ENCODE peak calls at places on chromosomes 13 and 19, in four cellular contexts. P, G, C and M are unnamed samples.
A peak's percentile ranks its signal among the peaks of the same experiment; 100 is the strongest.

GRCh38 chr13:109998808-109999528 is 212.6 kb upstream of the IRS2 start:
- DNase-seq in G (peak; percentile 74), C (no peak), P (peak; percentile 95), M (peak; percentile 85)

GRCh38 chr19:41431426-41432386 is 4.5 kb upstream of the B3GNT8 start:
- DNase-seq in C (no peak), G (no peak), P (peak; percentile 31), M (peak; percentile 35)

GRCh38 chr19:27776020-27776419 is 1436.9 kb downstream of the UQCRFS1 start:
- DNase-seq in C (no peak), G (no peak), P (peak; percentile 31), M (peak; percentile 46)

GRCh38 chr13:108360139-108360538 is 90.6 kb downstream of the TNFSF13B start:
- DNase-seq in P (no peak), C (no peak), G (no peak), M (no peak)

GRCh38 chr19:43704002-43704705 is 11.7 kb upstream of the IRGC start:
- DNase-seq in C (no peak), G (no peak), P (no peak), M (no peak)

GRCh38 chr19:43939557-43940260 is 4.6 kb upstream of the ZNF45 start:
- DNase-seq in P (no peak), G (no peak), C (no peak), M (no peak)

GRCh38 chr13:113369881-113370280 is 6.0 kb upstream of the GRTP1 start:
- DNase-seq in P (no peak), G (no peak), C (peak; percentile 17), M (no peak)

GRCh38 chr13:34942732-34943674 is 933 bp downstream of the NBEA start:
- DNase-seq in G (no peak), C (peak; percentile 76), P (no peak), M (no peak)

GRCh38 chr19:27805848-27806247 is 1407.1 kb downstream of the UQCRFS1 start:
- DNase-seq in C (no peak), P (no peak), G (no peak), M (no peak)

GRCh38 chr19:46919324-46919723 is 58.5 kb downstream of the ARHGAP35 start:
- DNase-seq in G (no peak), P (peak; percentile 75), C (no peak), M (peak; percentile 52)

GRCh38 chr19:3184847-3185481 is 766 bp upstream of the NCLN start:
- DNase-seq in C (peak; percentile 76), G (no peak), P (no peak), M (no peak)

GRCh38 chr19:49492573-49493411 is 3.4 kb upstream of the RPS11 start:
- DNase-seq in C (no peak), G (no peak), P (peak; percentile 27), M (peak; percentile 42)

GRCh38 chr13:42039457-42039945 is 8.9 kb upstream of the DGKH start:
- DNase-seq in G (no peak), P (no peak), C (no peak), M (no peak)

GRCh38 chr13:42040730-42041016 is 7.8 kb upstream of the DGKH start:
- DNase-seq in G (no peak), P (no peak), C (no peak), M (no peak)

GRCh38 chr13:42036711-42037110 is 11.7 kb upstream of the DGKH start:
- DNase-seq in G (no peak), C (no peak), P (no peak), M (no peak)

GRCh38 chr13:42039946-42040729 is 8.3 kb upstream of the DGKH start:
- DNase-seq in P (peak; percentile 86), G (no peak), C (peak; percentile 93), M (peak; percentile 87)

GRCh38 chr13:42038661-42039456 is 9.6 kb upstream of the DGKH start:
- DNase-seq in P (peak; percentile 28), C (no peak), G (no peak), M (no peak)
- H3K4me3 ChIP-seq in P (no peak overlapping the region), C (no peak overlapping the region), G (peak overlapping the region; percentile 78), M (peak overlapping the region; percentile 85)

GRCh38 chr19:14094854-14095253 is 4.3 kb upstream of the SAMD1 start:
- DNase-seq in P (no peak), C (no peak), G (no peak), M (no peak)

GRCh38 chr19:14101003-14101545 is 10.5 kb upstream of the SAMD1 start:
- DNase-seq in G (no peak), P (no peak), C (no peak), M (no peak)

GRCh38 chr19:14096272-14096992 is 5.9 kb upstream of the SAMD1 start:
- DNase-seq in P (no peak), G (no peak), C (no peak), M (no peak)

GRCh38 chr19:14093117-14093784 is 2.7 kb upstream of the SAMD1 start:
- DNase-seq in G (no peak), C (no peak), P (no peak), M (no peak)

DNA sequence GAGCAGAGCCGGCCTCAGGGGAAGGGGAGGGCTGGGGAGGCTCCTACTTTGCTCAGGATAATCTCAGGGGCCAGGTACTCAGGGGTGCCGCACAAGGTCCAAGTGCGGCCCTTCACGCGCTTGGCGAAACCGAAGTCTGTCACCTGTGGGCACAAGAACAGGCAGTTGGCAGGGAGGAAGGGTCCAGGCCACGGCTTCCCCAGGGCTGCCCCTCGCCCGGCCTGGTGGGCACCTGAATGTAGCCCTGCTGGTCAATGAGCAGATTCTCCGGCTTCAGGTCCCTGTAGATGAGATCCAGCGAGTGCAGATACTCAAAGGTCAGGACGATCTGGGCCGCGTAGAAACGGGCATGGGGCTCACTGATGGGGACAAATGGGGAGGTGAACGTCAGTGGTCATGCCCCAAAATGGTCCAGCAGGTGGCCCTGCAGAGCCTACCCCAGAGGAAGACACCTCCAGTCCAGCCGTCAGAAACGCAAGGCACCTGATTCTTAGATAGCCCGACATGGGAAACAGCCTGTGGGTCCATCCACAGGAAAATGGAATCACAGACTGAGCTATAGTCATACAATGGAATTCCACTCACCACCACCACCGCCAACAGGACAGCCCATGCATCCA is 7.1 kb upstream of the SAMD1 start:
- DNase-seq in P (no peak), C (no peak), G (no peak), M (no peak)
- TF ChIP-seq CTCF in P (peak; percentile 13), C (no peak), G (no peak), M (peak; percentile 26)

DNA sequence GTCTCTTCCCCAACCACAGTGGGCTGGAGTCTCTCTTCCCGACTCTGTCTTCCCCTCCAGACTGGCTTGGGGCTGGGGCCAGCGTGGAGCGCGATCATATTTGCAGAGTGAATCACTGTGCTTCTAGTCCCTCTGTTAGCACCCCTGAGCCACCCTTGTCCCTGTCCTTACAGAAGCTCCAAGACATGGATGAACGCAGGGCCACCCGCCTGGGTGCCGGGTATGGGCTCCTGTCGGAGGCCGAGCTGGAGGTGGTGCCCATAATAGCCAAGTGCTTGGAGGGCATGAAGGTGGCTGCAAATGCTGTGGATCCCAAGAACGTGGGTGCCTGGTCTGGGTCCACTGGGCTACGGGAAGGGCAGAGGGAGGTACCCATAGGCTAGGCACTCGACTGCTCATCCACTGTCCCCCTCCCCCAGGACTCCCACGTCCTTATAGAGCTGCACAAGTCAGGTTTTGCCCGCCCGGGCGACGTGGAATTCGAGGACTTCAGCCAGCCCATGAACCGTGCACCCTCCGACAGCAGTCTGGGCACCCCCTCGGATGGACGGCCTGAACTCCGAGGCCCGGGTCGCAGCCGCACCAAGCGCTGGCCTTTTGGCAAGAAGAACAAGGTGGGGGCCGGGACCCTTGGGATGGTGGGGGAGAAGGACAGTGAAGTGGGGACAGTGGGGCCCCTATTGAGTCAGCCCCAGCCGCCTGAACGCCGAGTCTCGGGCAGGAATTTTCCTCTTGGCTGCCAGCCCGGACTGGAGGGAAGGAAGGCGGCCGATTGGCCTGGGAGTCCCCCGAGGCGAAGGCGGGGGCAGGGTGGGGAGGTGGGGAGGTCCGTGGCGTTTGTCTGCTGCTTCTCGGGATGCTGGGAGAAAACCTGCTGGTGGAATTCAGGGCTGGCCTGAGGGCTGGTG is 5.2 kb downstream of the TRIP10 start:
- DNase-seq in G (no peak), C (peak; percentile 73), P (peak; percentile 87), M (peak; percentile 82)
- H3K4me3 ChIP-seq in G (no peak overlapping the region), C (no peak overlapping the region), P (no peak overlapping the region), M (peak overlapping the region; percentile 28)

DNA sequence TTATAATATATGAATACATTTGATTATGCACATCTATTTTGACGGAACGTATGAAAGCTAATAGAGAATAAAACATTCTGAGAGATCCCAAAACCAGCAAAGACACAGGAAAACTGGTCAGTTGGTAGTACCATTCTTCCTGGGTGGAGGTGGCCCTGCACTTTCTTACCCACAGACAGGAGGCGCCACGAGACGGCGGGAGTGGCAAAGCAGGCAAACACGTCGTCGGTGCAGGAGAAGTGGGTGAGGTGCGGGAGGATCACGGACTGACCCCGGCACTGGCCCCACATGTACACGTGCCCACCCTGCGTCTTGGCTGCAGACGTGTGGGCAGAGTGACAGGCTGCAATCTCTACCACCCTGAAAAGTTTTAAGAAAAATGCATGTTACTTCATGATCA is 36.1 kb downstream of the RCBTB1 start:
- DNase-seq in G (no peak), P (no peak), C (peak; percentile 71), M (no peak)
- TF ChIP-seq CTCF in G (no peak), P (no peak), C (peak; percentile 13), M (peak; percentile 16)

DNA sequence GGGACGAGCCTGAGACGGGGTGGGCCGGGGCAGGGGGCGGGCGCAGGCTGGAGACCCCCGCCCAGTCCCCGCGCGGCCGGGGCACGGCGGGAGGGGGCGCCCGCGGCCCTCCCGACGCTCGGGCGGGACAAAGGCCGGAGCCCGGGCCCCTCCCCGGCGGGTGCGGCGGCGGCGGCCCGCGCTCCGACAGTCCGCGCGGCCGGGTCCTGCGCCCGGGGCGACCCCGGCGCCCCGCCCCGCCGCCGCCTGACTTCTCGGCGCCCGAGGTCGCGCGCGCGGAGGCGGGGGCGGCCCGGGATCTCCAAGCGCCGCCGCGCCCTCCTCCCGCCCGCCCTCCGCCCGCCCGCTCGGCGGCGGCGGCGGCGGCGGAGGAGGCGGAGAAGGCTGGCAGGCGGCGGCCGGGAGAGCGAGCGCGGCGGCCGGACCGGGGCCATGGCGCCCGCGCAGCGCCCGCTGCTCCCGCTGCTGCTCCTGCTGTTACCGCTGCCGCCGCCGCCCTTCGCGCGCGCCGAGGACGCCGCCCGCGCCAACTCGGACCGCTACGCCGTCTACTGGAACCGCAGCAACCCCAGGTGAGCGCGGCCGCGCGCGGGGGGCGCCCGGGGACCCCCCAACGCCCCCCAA is at the start of gene EFNA2:
- DNase-seq in G (no peak), P (no peak), C (no peak), M (no peak)
- H3K4me3 ChIP-seq in G (no peak within 1 kb of the TSS), P (peak within 1 kb of the TSS; percentile 20), C (no peak within 1 kb of the TSS), M (peak within 1 kb of the TSS; percentile 28)

GRCh38 chr13:99459101-99459500 is 42.2 kb upstream of the TM9SF2 start:
- DNase-seq in C (no peak), P (no peak), G (no peak), M (no peak)
- TF ChIP-seq CTCF in C (no peak), P (no peak), G (no peak), M (no peak)

DNA sequence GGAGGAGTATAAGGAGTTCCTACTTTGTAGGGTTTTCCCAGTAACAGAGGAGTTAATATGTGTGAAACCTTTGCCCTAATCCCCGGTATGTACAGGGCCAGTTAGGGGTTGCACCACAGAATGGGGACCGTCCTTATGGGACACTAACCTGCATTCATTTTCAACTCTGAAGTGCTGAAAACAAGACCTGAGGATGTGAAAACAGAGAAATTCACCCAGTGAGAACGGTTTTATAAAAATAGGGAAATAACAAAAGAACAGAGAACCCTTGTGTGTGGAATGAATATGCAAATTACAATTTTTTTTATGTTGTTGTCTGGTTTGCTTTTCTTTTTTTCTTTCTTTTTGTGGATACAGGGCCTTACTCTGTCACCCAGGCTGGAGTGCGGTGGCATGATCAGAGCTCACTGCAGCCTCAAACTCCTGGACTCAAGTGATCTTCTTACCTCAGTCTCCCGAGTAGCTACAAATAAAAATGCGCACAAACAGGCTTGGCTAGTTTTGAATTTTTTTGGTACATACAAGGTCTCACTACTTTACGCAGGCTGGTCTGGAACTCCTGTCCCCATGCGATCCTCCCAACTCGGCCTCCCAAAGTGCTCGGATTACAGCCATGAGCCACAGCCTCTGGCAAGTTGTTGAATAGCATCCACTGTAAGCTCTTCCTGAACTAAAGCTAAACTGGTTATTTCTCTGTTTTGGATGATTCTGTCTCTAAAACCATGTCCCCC is 10.6 kb downstream of the CLC start:
- DNase-seq in P (no peak), C (no peak), G (no peak), M (no peak)
- H3K4me3 ChIP-seq in P (no peak overlapping the region), C (no peak overlapping the region), G (no peak overlapping the region), M (no peak overlapping the region)